ENCODE peak calls at places on chromosomes 13 and 19, in four cellular contexts. G is colonic mucosa, L is aorta, K is cardiac muscle cell. O is an unnamed sample.

GRCh38 chr19:51142119-51142518 is at the start of gene SIGLEC7:
- DNase-seq in G (no peak), K (no peak), L (peak; percentile 67), O (no peak)

GRCh38 chr19:17996826-17997316 is 11.1 kb upstream of the ARRDC2 start:
- DNase-seq in G (peak; percentile 91), L (peak; percentile 96), K (peak; percentile 83), O (peak; percentile 91)

GRCh38 chr19:6026390-6026897 is 48.5 kb upstream of the RANBP3 start:
- DNase-seq in G (no peak), L (peak; percentile 33), K (no peak), O (no peak)

GRCh38 chr13:47794963-47795362 is 206.1 kb downstream of the SUCLA2 start:
- DNase-seq in G (no peak), K (no peak), L (no peak), O (peak; percentile 16)

GRCh38 chr19:51751655-51752054 is at the start of gene FPR1:
- DNase-seq in L (no peak), G (no peak), K (no peak), O (no peak)

GRCh38 chr13:113547248-113547971 is 37.1 kb upstream of the TFDP1 start:
- DNase-seq in G (peak; percentile 16), K (no peak), L (peak; percentile 69), O (no peak)

GRCh38 chr13:30623392-30623791 is 5.7 kb downstream of the USPL1 start:
- DNase-seq in L (no peak), G (no peak), K (no peak), O (no peak)

GRCh38 chr19:18390075-18390909 is 4.3 kb downstream of the GDF15 start:
- DNase-seq in G (no peak), K (no peak), L (no peak), O (no peak)

GRCh38 chr19:47270408-47270807 is 4.3 kb upstream of the INAFM1 start:
- DNase-seq in K (no peak), G (no peak), L (no peak), O (no peak)

GRCh38 chr13:112067121-112067741 is at the start of gene SOX1:
- DNase-seq in L (no peak), K (peak; percentile 43), G (no peak), O (peak; percentile 59)

GRCh38 chr13:91014696-91015095 is 332.8 kb upstream of the MIR17HG start:
- DNase-seq in L (no peak), G (no peak), K (no peak), O (no peak)

GRCh38 chr19:16067205-16067938 is 8.9 kb upstream of the TPM4 start:
- DNase-seq in K (no peak), L (peak; percentile 95), G (peak; percentile 79), O (no peak)

GRCh38 chr19:16064209-16064889 is 11.9 kb upstream of the TPM4 start:
- DNase-seq in L (no peak), G (no peak), K (no peak), O (no peak)

GRCh38 chr19:16069813-16070365 is 6.4 kb upstream of the TPM4 start:
- DNase-seq in G (no peak), K (no peak), L (peak; percentile 77), O (no peak)

GRCh38 chr19:16068696-16069259 is 7.5 kb upstream of the TPM4 start:
- DNase-seq in G (no peak), L (peak; percentile 23), K (no peak), O (no peak)

DNA sequence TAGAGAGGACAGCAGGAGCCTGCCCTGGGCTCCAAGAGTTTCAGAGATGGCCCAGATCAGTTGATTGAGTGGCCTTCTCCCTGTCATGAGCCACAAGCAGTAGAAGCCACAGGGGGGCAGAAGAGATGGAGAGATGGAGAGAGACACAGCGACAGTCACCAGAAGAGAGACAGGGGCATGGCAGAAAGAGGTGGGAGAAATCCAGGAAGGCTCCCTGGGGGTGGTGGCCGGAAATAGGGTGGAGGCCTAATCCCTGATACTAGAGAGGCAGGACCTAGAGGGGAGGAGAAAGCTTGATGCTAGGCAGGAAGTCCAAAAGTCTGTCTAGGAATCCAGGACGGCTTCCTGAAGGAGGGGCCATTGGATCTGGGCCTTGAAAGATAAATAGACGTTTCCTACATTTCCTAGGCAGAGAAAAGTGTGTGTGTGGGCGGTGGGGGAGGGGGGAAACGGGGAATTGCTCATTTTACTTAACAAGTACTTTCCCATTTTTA is 9.6 kb upstream of the TPM4 start:
- DNase-seq in L (no peak), G (peak; percentile 81), K (no peak), O (peak; percentile 70)
- H3K4me3 ChIP-seq in L (no peak overlapping the region), G (no peak overlapping the region), K (no peak overlapping the region), O (no peak overlapping the region)

GRCh38 chr19:15265214-15265613 is 33.0 kb upstream of the EPHX3 start:
- DNase-seq in L (no peak), G (no peak), K (no peak), O (no peak)

GRCh38 chr19:15264933-15265206 is 32.6 kb upstream of the EPHX3 start:
- DNase-seq in K (no peak), L (no peak), G (no peak), O (no peak)

GRCh38 chr19:15263361-15263985 is 31.2 kb upstream of the EPHX3 start:
- DNase-seq in L (no peak), G (no peak), K (no peak), O (no peak)

GRCh38 chr19:15265849-15266248 is 33.6 kb upstream of the EPHX3 start:
- DNase-seq in L (peak; percentile 97), G (peak; percentile 66), K (no peak), O (no peak)

DNA sequence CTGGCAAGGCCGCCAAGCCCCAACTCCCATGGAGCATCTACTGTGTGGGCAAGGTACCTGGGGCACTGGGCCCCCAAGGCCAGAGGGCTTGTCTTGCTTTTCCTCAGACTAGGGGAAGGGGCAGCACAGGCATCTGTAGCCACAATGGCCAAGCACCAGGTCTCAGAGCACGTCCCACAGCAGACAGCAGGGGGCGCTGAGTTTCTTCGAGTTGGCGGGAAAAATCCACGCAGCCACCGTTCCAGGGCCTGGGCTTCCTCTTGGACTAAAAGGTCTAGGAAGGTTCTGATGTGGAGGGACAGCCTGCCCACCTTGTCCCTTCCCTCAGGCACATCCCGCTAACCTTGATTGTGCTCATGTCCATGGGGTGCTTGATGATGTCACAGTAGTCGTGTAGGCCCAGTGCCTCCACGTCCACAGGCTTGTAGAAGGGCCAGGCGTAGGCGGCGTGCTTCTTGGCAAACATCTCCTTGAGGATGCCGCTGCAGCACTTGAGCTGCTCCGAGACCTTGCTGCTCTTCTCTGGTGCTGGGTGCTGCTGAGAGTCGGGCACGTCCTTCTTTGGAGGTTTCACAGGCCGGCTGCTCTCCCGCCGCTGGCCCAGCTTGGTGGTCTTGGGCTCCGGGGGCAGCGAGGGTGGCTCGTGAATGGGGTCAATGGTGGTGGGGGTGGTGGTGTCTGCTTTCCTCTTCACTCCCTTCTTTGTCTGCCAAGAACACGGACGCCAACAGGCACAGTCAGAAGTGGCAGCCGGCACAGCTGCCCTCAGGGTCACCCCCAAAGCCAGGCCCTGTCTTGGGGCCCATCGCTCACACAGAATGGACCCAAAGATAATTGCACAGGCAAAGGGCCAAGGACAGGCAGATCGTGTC is 32.0 kb upstream of the EPHX3 start:
- DNase-seq in L (peak; percentile 94), G (peak; percentile 77), K (peak; percentile 86), O (peak; percentile 84)
- H3K4me1 ChIP-seq in L (no peaks in the 10 kb centered on the region), G (no peaks in the 10 kb centered on the region), K (peaks cover 4% of the 10 kb centered on the region), O (no peaks in the 10 kb centered on the region)

GRCh38 chr13:75759531-75759930 is 123.4 kb downstream of the LMO7 start:
- DNase-seq in G (no peak), L (no peak), K (no peak), O (no peak)

GRCh38 chr13:75762967-75763366 is 126.8 kb downstream of the LMO7 start:
- DNase-seq in L (no peak), G (no peak), K (no peak), O (no peak)

GRCh38 chr13:75762066-75762937 is 126.2 kb downstream of the LMO7 start:
- DNase-seq in L (no peak), G (peak; percentile 36), K (no peak), O (no peak)

GRCh38 chr13:75761373-75761772 is 125.2 kb downstream of the LMO7 start:
- DNase-seq in G (no peak), K (no peak), L (no peak), O (no peak)

DNA sequence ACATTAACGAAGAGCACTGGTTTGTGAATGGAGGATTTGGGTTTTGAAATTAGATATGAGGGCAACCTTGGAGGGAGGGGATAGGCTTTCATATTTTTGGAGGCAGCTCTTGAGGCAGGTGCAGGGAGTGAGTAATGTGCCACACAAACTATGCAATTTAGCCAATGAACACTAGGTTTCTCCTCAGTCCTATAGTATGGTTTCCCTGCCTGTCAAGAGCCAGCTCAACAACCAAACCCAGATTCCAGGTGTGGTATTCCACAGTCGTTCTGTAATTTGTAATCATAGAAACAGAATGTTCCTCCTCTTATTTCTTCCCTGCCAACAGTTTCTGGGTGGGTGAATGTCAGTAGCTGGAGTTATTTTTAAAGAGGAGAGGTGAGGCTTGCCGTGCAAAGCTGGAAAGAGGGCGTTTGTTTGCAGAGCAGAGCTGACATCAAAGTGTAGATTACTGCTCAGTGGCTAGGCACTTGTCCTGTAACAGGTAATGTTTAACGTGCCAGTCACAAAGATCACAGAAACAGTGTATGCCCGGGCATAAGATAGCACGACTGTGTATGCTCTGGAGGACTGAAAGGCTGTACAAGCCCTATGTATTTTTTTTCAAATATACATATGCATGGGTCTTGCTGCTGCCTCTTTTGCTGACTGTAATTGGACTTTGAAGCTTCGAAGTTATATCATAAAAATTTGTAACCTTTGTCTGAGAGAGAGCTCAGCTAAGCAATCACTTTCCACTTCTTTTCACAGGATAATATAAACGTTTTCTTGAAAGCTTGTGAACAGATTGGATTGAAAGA is 124.3 kb downstream of the LMO7 start:
- DNase-seq in K (peak; percentile 40), G (peak; percentile 81), L (no peak), O (peak; percentile 92)
- H3K4me3 ChIP-seq in K (peak overlapping the region; percentile 12), G (peak overlapping the region; percentile 30), L (peak overlapping the region; percentile 46), O (peak overlapping the region; percentile 61)

GRCh38 chr13:46180393-46180792 is 1.6 kb downstream of the LCP1 start:
- DNase-seq in K (no peak), G (no peak), L (no peak), O (no peak)

GRCh38 chr13:46176756-46177155 is 5.2 kb downstream of the LCP1 start:
- DNase-seq in L (no peak), G (no peak), K (no peak), O (no peak)

GRCh38 chr13:46178143-46178542 is 3.8 kb downstream of the LCP1 start:
- DNase-seq in G (no peak), L (no peak), K (no peak), O (no peak)

GRCh38 chr13:46179576-46180368 is 2.2 kb downstream of the LCP1 start:
- DNase-seq in K (no peak), G (peak; percentile 65), L (no peak), O (no peak)

DNA sequence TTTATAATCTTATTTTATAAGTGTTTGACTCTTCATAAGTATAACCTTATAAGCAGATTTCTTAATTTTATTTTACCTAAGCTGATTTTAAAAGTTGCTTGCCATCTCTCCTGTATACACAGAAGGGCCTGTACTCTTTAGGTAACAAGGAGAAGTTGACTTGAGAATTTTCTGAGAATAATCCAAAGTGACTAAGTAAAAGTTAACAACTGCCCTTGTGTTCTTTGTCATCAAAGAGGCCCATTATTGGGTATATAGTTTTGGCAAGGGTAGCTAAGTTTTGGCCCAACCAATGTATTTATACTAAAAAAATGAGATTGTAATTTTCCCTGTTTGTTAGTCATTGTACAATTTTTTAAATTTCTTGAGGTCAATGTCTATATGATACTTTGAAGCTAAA is 3.2 kb downstream of the LCP1 start:
- DNase-seq in K (no peak), L (no peak), G (no peak), O (no peak)
- H3K4me1 ChIP-seq in K (peaks cover 14% of the 10 kb centered on the region), L (no peaks in the 10 kb centered on the region), G (no peaks in the 10 kb centered on the region), O (peaks cover 14% of the 10 kb centered on the region)

DNA sequence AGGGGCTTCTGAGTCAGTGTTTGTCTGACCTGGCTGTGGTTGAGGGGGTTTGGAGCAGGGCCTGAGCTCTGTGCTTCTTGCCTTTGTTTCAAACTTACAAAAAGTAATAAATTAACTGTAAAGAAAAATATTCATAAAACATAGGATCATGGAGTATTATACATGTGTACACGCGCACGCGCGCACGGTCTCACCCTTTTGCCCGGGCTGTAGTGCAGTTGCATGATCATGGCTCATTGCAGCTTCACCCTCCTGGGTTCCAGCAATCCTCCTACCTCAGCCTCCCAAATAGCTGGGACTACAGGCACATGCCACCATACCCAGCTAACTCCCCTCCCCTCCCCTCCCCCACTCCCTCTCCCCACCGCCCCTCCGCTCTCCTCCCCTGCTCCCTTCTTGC is 23.5 kb downstream of the TDRD12 start:
- DNase-seq in G (no peak), K (no peak), L (no peak), O (no peak)
- H3K4me3 ChIP-seq in G (no peak overlapping the region), K (no peak overlapping the region), L (no peak overlapping the region), O (no peak overlapping the region)

O was measured in Caco-2.